ENCODE peak calls at places on chromosomes 12 and 14, in eight cellular contexts. K is foreskin fibroblast; L is A549; U is fibroblast of the aortic adventitia; N is naive thymus-derived CD4-positive, alpha-beta T cell; W is upper lobe of left lung; V is left lung; C is body of pancreas. R is an unnamed sample.

GRCh38 chr12:131002271-131002670 is 48.6 kb downstream of the ADGRD1 start:
- DNase-seq in K (no peak), L (no peak), U (no peak), N (no peak), W (peak), V (no peak), C (no peak), R (no peak)

GRCh38 chr14:51394391-51394790 is 154.3 kb downstream of the TMX1 start:
- DNase-seq in K (peak), L (no peak), U (peak), N (no peak), W (no peak), V (no peak), C (no peak), R (no peak)

GRCh38 chr14:30603402-30603801 is 18.7 kb upstream of the SCFD1 start:
- DNase-seq in K (peak), L (no peak), U (no peak), N (no peak), W (no peak), V (no peak), C (no peak), R (no peak)

GRCh38 chr14:99189201-99189801 is 82.7 kb downstream of the BCL11B start:
- DNase-seq in K (no peak), L (no peak), U (no peak), N (peak), W (no peak), V (no peak), C (no peak), R (no peak)

GRCh38 chr14:58792421-58792820 is 154.7 kb downstream of the DACT1 start:
- DNase-seq in K (no peak), L (no peak), U (peak), N (no peak), W (no peak), V (no peak), C (no peak), R (no peak)

GRCh38 chr12:109449845-109450532 is 27.1 kb downstream of the KCTD10 start:
- DNase-seq in K (no peak), L (no peak), U (no peak), N (no peak), W (no peak), V (no peak), C (no peak), R (no peak)

GRCh38 chr12:6038160-6038559 is 86.3 kb downstream of the VWF start:
- DNase-seq in K (peak), L (peak), U (peak), N (peak), W (peak), V (no peak), C (peak), R (no peak)

GRCh38 chr12:31558521-31558920 is 32.4 kb downstream of the DENND5B start:
- DNase-seq in K (peak), L (no peak), U (peak), N (no peak), W (no peak), V (no peak), C (no peak), R (peak)

GRCh38 chr12:104354868-104355570 is 51.5 kb downstream of the EID3 start:
- DNase-seq in K (no peak), L (no peak), U (no peak), N (no peak), W (no peak), V (no peak), C (no peak), R (no peak)

GRCh38 chr12:114974333-114974732 is 290.4 kb upstream of the TBX3 start:
- DNase-seq in K (no peak), L (no peak), U (no peak), N (no peak), W (no peak), V (no peak), C (no peak), R (no peak)

GRCh38 chr12:103677905-103678304 is 90.8 kb downstream of the STAB2 start:
- DNase-seq in K (no peak), L (no peak), U (no peak), N (no peak), W (no peak), V (no peak), C (no peak), R (no peak)

GRCh38 chr12:117874842-117875434 is 93.9 kb downstream of the KSR2 start:
- DNase-seq in K (peak), L (peak), U (peak), N (peak), W (peak), V (peak), C (peak), R (no peak)

GRCh38 chr12:12686925-12687324 is 9.1 kb downstream of the GPR19 start:
- DNase-seq in K (peak), L (no peak), U (peak), N (no peak), W (no peak), V (no peak), C (no peak), R (no peak)

GRCh38 chr12:11746024-11746771 is 96.7 kb downstream of the ETV6 start:
- DNase-seq in K (no peak), L (no peak), U (no peak), N (no peak), W (no peak), V (no peak), C (no peak), R (no peak)

GRCh38 chr12:95608252-95609033 is 57.2 kb upstream of the USP44 start:
- DNase-seq in K (peak), L (peak), U (peak), N (no peak), W (peak), V (peak), C (peak), R (no peak)

GRCh38 chr12:131001493-131001892 is 47.8 kb downstream of the ADGRD1 start:
- DNase-seq in K (no peak), L (no peak), U (no peak), N (no peak), W (peak), V (no peak), C (no peak), R (no peak)

GRCh38 chr14:72128629-72129028 is 196.4 kb downstream of the RGS6 start:
- DNase-seq in K (no peak), L (no peak), U (no peak), N (no peak), W (no peak), V (no peak), C (no peak), R (no peak)

GRCh38 chr14:25308244-25308643 is 258.3 kb upstream of the STXBP6 start:
- DNase-seq in K (no peak), L (no peak), U (no peak), N (no peak), W (no peak), V (no peak), C (no peak), R (no peak)

GRCh38 chr12:21169878-21170472 is 39.0 kb downstream of the SLCO1B1 start:
- DNase-seq in K (peak), L (peak), U (peak), N (no peak), W (peak), V (no peak), C (peak), R (peak)

GRCh38 chr14:99267871-99268775 is 3.9 kb downstream of the BCL11B start:
- DNase-seq in K (no peak), L (no peak), U (no peak), N (peak), W (no peak), V (no peak), C (no peak), R (no peak)

GRCh38 chr14:69625299-69626131 is 14.1 kb downstream of the SUSD6 start:
- DNase-seq in K (no peak), L (no peak), U (no peak), N (peak), W (peak), V (peak), C (peak), R (no peak)

GRCh38 chr14:63205850-63206249 is 1.6 kb downstream of the RHOJ start:
- DNase-seq in K (no peak), L (no peak), U (peak), N (no peak), W (no peak), V (no peak), C (no peak), R (no peak)

GRCh38 chr14:90850487-90850886 is 34.3 kb upstream of the TTC7B start:
- DNase-seq in K (peak), L (no peak), U (no peak), N (no peak), W (no peak), V (no peak), C (peak), R (no peak)

GRCh38 chr14:61430066-61430757 is 108.8 kb downstream of the PRKCH start:
- DNase-seq in K (no peak), L (no peak), U (no peak), N (no peak), W (no peak), V (no peak), C (peak), R (no peak)

GRCh38 chr12:34289431-34290190 is 267.3 kb downstream of the ALG10 start:
- DNase-seq in K (no peak), L (no peak), U (no peak), N (no peak), W (no peak), V (peak), C (no peak), R (no peak)

GRCh38 chr12:57216014-57216891 is at the start of gene NXPH4:
- DNase-seq in K (peak), L (peak), U (no peak), N (no peak), W (no peak), V (no peak), C (peak), R (no peak)

GRCh38 chr12:42792265-42792664 is 202.7 kb upstream of the PRICKLE1 start:
- DNase-seq in K (no peak), L (no peak), U (no peak), N (no peak), W (no peak), V (no peak), C (no peak), R (no peak)

GRCh38 chr12:9673404-9674225 is 4.1 kb downstream of the CLEC2D start:
- DNase-seq in K (peak), L (peak), U (peak), N (peak), W (peak), V (peak), C (peak), R (peak)

GRCh38 chr14:54574528-54574927 is 7.6 kb downstream of the SAMD4A start:
- DNase-seq in K (peak), L (no peak), U (no peak), N (no peak), W (no peak), V (no peak), C (no peak), R (no peak)

GRCh38 chr14:72883963-72884362 is 9.9 kb downstream of the DPF3 start:
- DNase-seq in K (peak), L (no peak), U (peak), N (no peak), W (no peak), V (no peak), C (no peak), R (no peak)

GRCh38 chr12:56723889-56724659 is 1.0 kb downstream of the NACA start:
- DNase-seq in K (peak), L (no peak), U (peak), N (no peak), W (peak), V (no peak), C (peak), R (peak)

GRCh38 chr14:52793061-52793460 is 1.7 kb upstream of the GNPNAT1 start:
- DNase-seq in K (no peak), L (no peak), U (no peak), N (no peak), W (no peak), V (no peak), C (no peak), R (no peak)

GRCh38 chr14:29085546-29085945 is 319.0 kb downstream of the FOXG1 start:
- DNase-seq in K (peak), L (peak), U (peak), N (no peak), W (no peak), V (no peak), C (no peak), R (no peak)

GRCh38 chr14:72907886-72908285 is 14.0 kb upstream of the DPF3 start:
- DNase-seq in K (peak), L (no peak), U (peak), N (no peak), W (no peak), V (no peak), C (no peak), R (no peak)

GRCh38 chr12:57216931-57217871 is 607 bp downstream of the NXPH4 start:
- DNase-seq in K (peak), L (peak), U (peak), N (no peak), W (no peak), V (no peak), C (peak), R (no peak)

GRCh38 chr12:70929029-70929428 is 8.5 kb upstream of the PTPRR start:
- DNase-seq in K (no peak), L (no peak), U (no peak), N (no peak), W (no peak), V (no peak), C (no peak), R (no peak)

DNA sequence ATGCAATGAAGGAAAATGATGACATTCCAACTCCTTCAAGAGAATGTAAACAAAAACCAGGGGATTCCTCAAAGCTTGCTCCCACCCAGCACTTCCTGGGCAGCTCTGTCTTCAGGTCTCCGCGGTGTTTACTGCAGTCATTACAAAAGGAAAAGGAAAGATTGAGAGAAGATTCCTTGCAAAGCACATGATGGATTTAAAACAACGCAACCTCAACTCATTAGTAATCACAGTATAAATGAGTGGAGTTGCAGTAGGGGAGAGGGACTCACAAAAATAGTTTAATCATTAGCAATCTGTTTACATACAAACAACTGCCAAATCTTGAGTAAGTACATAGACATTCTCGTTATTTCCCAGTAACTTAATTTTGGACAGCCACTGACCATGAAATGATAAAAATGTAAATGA is 49.7 kb upstream of the OVCH1 start:
- DNase-seq in K (peak), L (no peak), U (peak), N (no peak), W (no peak), V (no peak), C (no peak), R (no peak)
- H3K4me3 ChIP-seq in K (no peak), L (no peak), U (no peak), N (no peak), W (no peak), V (no peak), C (no peak), R (no peak)

GRCh38 chr12:112381898-112382796 is at the start of gene HECTD4:
- DNase-seq in K (peak), L (peak), U (peak), N (peak), W (peak), V (peak), C (peak), R (peak)

GRCh38 chr12:112386726-112387125 is 4.5 kb upstream of the HECTD4 start:
- DNase-seq in K (peak), L (no peak), U (peak), N (no peak), W (peak), V (no peak), C (no peak), R (peak)

GRCh38 chr12:112380663-112381420 is 1.4 kb downstream of the HECTD4 start:
- DNase-seq in K (peak), L (no peak), U (no peak), N (no peak), W (no peak), V (peak), C (no peak), R (no peak)

GRCh38 chr12:112381421-112381897 is 772 bp downstream of the HECTD4 start:
- DNase-seq in K (peak), L (no peak), U (no peak), N (no peak), W (peak), V (peak), C (peak), R (no peak)

DNA sequence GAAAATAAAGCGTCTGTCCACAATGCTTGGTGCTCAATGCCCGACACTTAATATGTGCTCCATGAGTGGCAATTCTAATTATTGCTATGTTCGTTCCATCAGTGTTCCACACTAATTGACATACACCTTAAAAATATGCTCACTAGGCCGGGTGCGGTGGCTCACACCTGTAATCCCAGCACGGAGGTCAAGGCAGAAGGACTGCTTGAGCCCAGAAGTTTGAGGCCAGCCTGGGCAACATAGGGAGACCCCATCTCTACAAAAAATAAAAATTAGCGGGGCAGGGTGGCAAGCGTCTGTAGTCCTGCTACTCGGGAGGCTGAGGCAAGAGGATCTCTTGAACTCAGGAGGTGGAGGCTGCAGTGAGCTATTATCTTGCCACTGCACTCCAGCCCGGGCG is 635 bp upstream of the HECTD4 start:
- DNase-seq in K (no peak), L (no peak), U (no peak), N (no peak), W (no peak), V (no peak), C (no peak), R (no peak)
- H3K4me3 ChIP-seq in K (peak), L (peak), U (no peak), N (peak), W (peak), V (peak), C (no peak), R (peak)

DNA sequence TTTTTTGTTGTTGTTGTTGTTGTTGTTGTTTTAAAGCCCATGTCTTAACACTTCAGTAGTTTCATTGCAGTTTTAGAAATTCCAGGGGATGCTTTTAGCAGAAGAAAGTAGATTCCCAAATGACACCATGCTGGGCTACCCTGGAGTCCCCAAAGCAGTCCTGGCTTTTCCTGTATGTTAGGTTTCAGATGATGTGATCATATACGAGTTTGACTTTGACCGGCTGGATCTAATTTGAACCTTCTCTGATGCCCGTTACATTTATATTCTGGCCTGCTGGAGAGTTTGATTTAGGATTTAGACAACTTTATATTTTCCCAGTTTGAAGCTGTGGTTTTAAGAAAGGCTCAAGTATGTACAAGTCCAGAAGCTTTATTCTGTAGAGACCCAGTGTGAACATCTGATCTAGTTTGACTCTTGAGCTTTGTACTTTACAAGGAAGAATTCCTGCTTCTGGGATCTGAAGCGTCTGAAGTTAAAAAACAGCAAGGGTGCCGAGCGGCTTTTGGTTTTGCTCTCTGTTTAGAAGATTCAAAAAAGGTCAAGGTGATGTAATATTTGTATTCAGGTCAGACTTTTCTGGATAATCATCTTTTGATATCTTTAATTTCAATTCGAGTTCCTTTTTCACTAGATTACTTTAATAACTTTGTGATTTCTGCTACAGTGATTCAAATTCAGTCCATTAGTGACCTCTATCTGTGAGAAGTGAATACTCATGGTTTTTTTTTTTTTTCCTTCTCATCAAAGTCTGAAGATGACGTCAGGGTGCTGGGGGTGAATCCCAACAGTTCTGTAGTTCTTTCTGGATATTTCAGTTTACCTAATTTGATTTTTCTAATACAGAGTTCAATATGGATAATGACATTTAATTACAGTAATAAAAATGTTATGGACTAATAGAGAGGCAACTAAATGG is 6.2 kb downstream of the FLRT2 start:
- DNase-seq in K (peak), L (peak), U (peak), N (no peak), W (no peak), V (no peak), C (peak), R (no peak)
- H3K4me3 ChIP-seq in K (peak), L (no peak), U (peak), N (no peak), W (no peak), V (no peak), C (no peak), R (peak)

GRCh38 chr12:53696655-53697321 is 20.9 kb upstream of the ATP5MC2 start:
- DNase-seq in K (no peak), L (no peak), U (no peak), N (no peak), W (peak), V (no peak), C (no peak), R (no peak)
- H3K4me3 ChIP-seq in K (no peak), L (no peak), U (no peak), N (no peak), W (peak), V (no peak), C (no peak), R (no peak)